ENCODE peak calls at places on chromosomes 1 and 21, in seven cellular contexts. J, R, E, N, H, G and D are unnamed samples.
A peak's percentile ranks its signal among the peaks of the same experiment; 100 is the strongest.

GRCh38 chr1:168301664-168302320 is 21.1 kb downstream of the TBX19 start:
- DNase-seq in J (no peak), N (no peak), R (no peak), H (no peak), G (peak; percentile 41), E (no peak), D (no peak)

GRCh38 chr1:71492298-71493041 is 411.6 kb upstream of the ZRANB2 start:
- DNase-seq in J (no peak), R (no peak), N (no peak), G (no peak), E (no peak), H (no peak), D (no peak)

GRCh38 chr1:64938991-64939390 is 27.4 kb downstream of the JAK1 start:
- DNase-seq in R (no peak), J (no peak), N (no peak), G (no peak), H (no peak), E (no peak), D (no peak)

GRCh38 chr1:83857108-83857507 is 141.8 kb downstream of the TTLL7 start:
- DNase-seq in R (no peak), E (no peak), J (no peak), N (no peak), G (peak; percentile 46), H (no peak), D (no peak)

GRCh38 chr1:197779921-197780320 is 4.6 kb upstream of the DENND1B start:
- DNase-seq in E (no peak), G (no peak), J (no peak), R (no peak), H (no peak), N (no peak), D (no peak)

GRCh38 chr1:107877092-107877491 is 87.9 kb downstream of the VAV3 start:
- DNase-seq in J (no peak), G (no peak), E (no peak), H (no peak), R (no peak), N (no peak), D (no peak)

GRCh38 chr1:2136386-2136821 is 58.2 kb downstream of the FAAP20 start:
- DNase-seq in N (peak; percentile 45), G (no peak), H (no peak), R (no peak), E (peak; percentile 59), J (no peak), D (no peak)

GRCh38 chr1:118862755-118863154 is 125.4 kb downstream of the TBX15 start:
- DNase-seq in E (no peak), J (no peak), G (no peak), R (no peak), H (no peak), N (no peak), D (no peak)

GRCh38 chr1:9437931-9438330 is 101.3 kb upstream of the SLC25A33 start:
- DNase-seq in N (no peak), G (peak; percentile 46), E (peak; percentile 93), J (peak; percentile 71), H (peak; percentile 34), R (no peak), D (peak; percentile 42)

GRCh38 chr21:38669186-38669585 is 136.5 kb upstream of the ETS2 start:
- DNase-seq in J (no peak), H (no peak), G (peak; percentile 42), R (peak; percentile 32), E (no peak), N (no peak), D (no peak)

GRCh38 chr21:45768011-45768740 is 124.7 kb downstream of the PCBP3 start:
- DNase-seq in G (no peak), E (no peak), H (no peak), R (no peak), J (no peak), N (no peak), D (no peak)

GRCh38 chr1:205042911-205043806 is at the start of gene CNTN2:
- DNase-seq in R (no peak), N (no peak), G (peak; percentile 38), E (no peak), H (no peak), J (no peak), D (no peak)

GRCh38 chr1:1411626-1412025 is 4.5 kb upstream of the MRPL20 start:
- DNase-seq in J (no peak), E (no peak), G (no peak), H (no peak), R (no peak), N (no peak), D (no peak)

GRCh38 chr1:235199441-235199840 is 38.4 kb upstream of the RBM34 start:
- DNase-seq in J (no peak), E (no peak), N (no peak), G (peak; percentile 19), R (no peak), H (no peak), D (no peak)

GRCh38 chr1:224503161-224504118 is 68.8 kb upstream of the WDR26 start:
- DNase-seq in R (peak; percentile 79), G (peak; percentile 83), N (peak; percentile 92), H (peak; percentile 91), E (peak; percentile 94), J (peak; percentile 98), D (peak; percentile 91)

GRCh38 chr1:224504642-224505041 is 70.0 kb upstream of the WDR26 start:
- DNase-seq in H (no peak), J (no peak), E (no peak), N (no peak), R (no peak), G (no peak), D (no peak)

GRCh38 chr1:224505454-224506093 is 71.0 kb upstream of the WDR26 start:
- DNase-seq in G (no peak), R (no peak), H (no peak), J (no peak), N (no peak), E (no peak), D (no peak)

GRCh38 chr1:224507771-224508523 is 73.3 kb upstream of the WDR26 start:
- DNase-seq in J (no peak), N (no peak), E (no peak), G (no peak), H (no peak), R (no peak), D (no peak)

GRCh38 chr1:224506141-224506814 is 71.7 kb upstream of the WDR26 start:
- DNase-seq in G (no peak), E (no peak), R (no peak), J (peak; percentile 59), H (no peak), N (no peak), D (no peak)
- TF ChIP-seq CTCF in G (no peak), E (no peak), R (no peak), J (no peak), H (no peak), N (no peak), D (no peak)

GRCh38 chr21:41315726-41316125 is 875 bp upstream of the FAM3B start:
- DNase-seq in G (no peak), N (no peak), J (no peak), E (no peak), H (no peak), R (no peak), D (no peak)

GRCh38 chr21:41316200-41316599 is 401 bp upstream of the FAM3B start:
- DNase-seq in G (no peak), E (no peak), R (no peak), J (no peak), N (no peak), H (no peak), D (no peak)

GRCh38 chr21:41316641-41317392 is at the start of gene FAM3B:
- DNase-seq in H (no peak), N (peak; percentile 55), E (no peak), R (no peak), G (peak; percentile 69), J (no peak), D (no peak)

GRCh38 chr21:41318218-41318617 is 1.6 kb downstream of the FAM3B start:
- DNase-seq in G (no peak), H (no peak), J (no peak), R (no peak), N (no peak), E (no peak), D (no peak)

GRCh38 chr21:41317458-41317857 is 857 bp downstream of the FAM3B start:
- DNase-seq in E (no peak), R (no peak), N (no peak), H (no peak), G (no peak), J (no peak), D (no peak)
- H3K27me3 ChIP-seq in E (peaks cover 29% of the 10 kb centered on the region), R (no peaks in the 10 kb centered on the region), N (peaks cover 21% of the 10 kb centered on the region), H (peaks cover 30% of the 10 kb centered on the region), G (peaks cover 14% of the 10 kb centered on the region), J (peaks cover 13% of the 10 kb centered on the region), D (peaks cover 40% of the 10 kb centered on the region)

DNA sequence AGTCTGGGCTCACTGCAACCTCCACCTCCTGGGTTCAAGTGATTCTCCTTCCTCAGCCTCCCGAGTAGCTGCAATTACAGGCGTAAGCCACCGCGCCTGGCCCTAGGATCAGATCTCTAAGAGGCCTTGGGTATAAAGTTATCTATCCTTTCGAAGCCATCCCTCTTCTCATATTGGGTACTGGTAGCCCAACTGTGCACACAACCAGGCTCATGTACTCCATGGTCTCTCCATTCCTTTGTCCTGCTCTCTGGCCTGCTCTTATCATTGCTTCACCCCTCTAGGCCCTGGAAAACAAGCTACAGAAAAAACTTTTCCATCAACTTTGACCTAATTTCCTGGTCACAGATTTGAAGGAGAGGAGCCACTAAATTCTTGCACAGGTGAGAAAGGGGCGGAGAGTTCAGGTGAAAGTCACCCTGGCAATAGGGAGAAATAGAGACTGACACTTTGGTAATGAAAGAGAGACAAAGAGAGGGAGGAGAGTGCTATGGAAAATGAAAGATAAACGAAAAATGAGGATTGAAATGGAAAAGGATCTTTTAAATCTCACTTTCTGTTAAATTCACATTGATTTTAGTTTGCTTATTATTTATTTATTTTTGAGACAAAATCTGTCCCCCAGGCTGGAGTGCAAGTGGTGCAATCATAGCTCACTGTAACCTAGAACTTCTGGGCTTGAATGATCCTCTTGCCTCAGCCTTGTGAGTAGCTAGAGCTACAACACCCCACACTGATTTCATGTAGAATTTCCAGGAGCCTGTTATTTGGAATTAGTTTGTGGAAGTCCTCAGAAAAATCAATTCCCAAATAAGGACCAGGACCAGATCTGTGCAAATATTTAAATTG is 5.9 kb downstream of the TXNIP start:
- DNase-seq in R (no peak), H (no peak), J (peak; percentile 41), E (peak; percentile 57), G (no peak), N (peak; percentile 63), D (no peak)
- H3K4me1 ChIP-seq in R (peaks cover 21% of the 10 kb centered on the region), H (peaks cover 48% of the 10 kb centered on the region), J (no peaks in the 10 kb centered on the region), E (no peaks in the 10 kb centered on the region), G (peaks cover 14% of the 10 kb centered on the region), N (peaks cover 49% of the 10 kb centered on the region), D (peaks cover 42% of the 10 kb centered on the region)

DNA sequence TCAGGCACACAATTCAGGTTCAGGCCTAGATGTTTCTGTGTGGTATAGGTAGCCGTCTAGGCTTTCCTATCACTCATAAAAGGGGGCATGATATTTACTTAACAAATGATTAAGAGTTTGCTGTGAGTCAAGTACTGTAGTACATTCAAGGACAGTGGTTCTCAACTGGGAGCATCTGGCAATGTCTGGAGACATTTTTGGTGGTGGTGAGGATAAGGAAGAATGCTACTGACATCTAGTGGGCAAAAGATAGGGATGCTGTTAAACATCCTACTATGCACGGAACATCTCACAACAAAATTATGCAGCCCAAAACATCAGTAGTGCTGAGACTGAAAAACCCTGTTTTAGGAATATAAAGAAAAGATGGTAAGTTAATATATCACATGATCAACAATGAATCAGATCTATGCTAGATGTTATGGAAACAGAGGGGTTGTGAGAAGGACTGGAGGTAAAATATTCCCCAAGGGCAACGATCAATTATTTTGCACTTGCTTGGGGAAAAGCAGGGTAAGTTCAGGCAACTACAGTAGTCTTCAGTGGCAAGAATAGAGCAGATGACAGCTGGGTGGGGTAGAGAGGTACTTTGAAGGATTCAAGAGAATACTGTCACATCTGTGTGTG is 4.9 kb downstream of the DNTTIP2 start:
- DNase-seq in J (no peak), E (no peak), G (peak; percentile 62), H (no peak), R (peak; percentile 31), N (no peak), D (no peak)
- TF ChIP-seq CTCF in J (peak; percentile 48), E (peak; percentile 42), G (peak; percentile 78), H (peak; percentile 39), R (peak; percentile 81), N (peak; percentile 26), D (peak; percentile 43)